ENCODE peak calls at places on chromosome 14, in five cellular contexts. F, T, R, J and O are unnamed samples.

GRCh38 chr14:100783630-100784321 is 42.1 kb upstream of the MEG3 start:
- DNase-seq in F (no peak), T (no peak), R (no peak), J (peak), O (no peak)

GRCh38 chr14:105419055-105419304 is 647 bp upstream of the MTA1 start:
- DNase-seq in F (no peak), T (no peak), R (no peak), J (no peak), O (no peak)

GRCh38 chr14:72904840-72905561 is 11.1 kb upstream of the DPF3 start:
- DNase-seq in F (peak), T (peak), R (peak), J (peak), O (peak)

GRCh38 chr14:73720636-73721035 is 6.5 kb upstream of the PNMA1 start:
- DNase-seq in F (no peak), T (no peak), R (no peak), J (no peak), O (no peak)

GRCh38 chr14:53147893-53148292 is 5.2 kb downstream of the DDHD1 start:
- DNase-seq in F (no peak), T (no peak), R (no peak), J (no peak), O (no peak)

GRCh38 chr14:95523818-95524448 is 7.5 kb upstream of the SYNE3 start:
- DNase-seq in F (peak), T (peak), R (no peak), J (no peak), O (no peak)

GRCh38 chr14:86961106-86961716 is 1031.8 kb downstream of the GALC start:
- DNase-seq in F (peak), T (peak), R (no peak), J (peak), O (no peak)

GRCh38 chr14:57560681-57561080 is 67.0 kb upstream of the CCDC198 start:
- DNase-seq in F (no peak), T (no peak), R (no peak), J (no peak), O (no peak)

GRCh38 chr14:39459795-39460478 is 27.7 kb upstream of the FBXO33 start:
- DNase-seq in F (no peak), T (no peak), R (no peak), J (no peak), O (no peak)

GRCh38 chr14:62187265-62187664 is 425.0 kb downstream of the SNAPC1 start:
- DNase-seq in F (no peak), T (no peak), R (no peak), J (peak), O (no peak)

GRCh38 chr14:62181591-62181990 is 419.4 kb downstream of the SNAPC1 start:
- DNase-seq in F (no peak), T (no peak), R (no peak), J (no peak), O (no peak)

GRCh38 chr14:62179367-62180018 is 417.3 kb downstream of the SNAPC1 start:
- DNase-seq in F (peak), T (peak), R (peak), J (peak), O (peak)

GRCh38 chr14:62189698-62190097 is 427.5 kb downstream of the SNAPC1 start:
- DNase-seq in F (no peak), T (peak), R (no peak), J (no peak), O (no peak)

DNA sequence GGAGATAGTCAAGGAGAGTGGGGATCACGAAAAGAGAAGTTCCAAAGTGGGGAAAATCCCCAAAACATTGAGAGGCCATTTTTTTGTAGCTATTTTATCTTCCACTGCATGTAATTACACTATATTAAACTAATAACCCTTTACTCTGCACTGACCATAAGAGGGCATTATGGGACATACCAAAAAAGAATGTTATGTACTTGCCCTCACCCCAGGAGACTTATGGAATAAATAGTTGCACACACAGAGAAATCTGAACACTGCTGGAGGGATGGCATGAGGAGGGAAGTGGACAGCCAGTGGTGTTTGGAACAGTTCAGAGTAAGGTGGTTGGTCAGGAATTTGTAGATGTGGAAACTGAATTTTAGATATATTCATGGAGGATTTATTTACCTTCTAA is 422.9 kb downstream of the SNAPC1 start:
- DNase-seq in F (no peak), T (peak), R (no peak), J (no peak), O (no peak)
- TF ChIP-seq USF2 in F (no peak), T (no peak), R (no peak), J (no peak), O (no peak)

DNA sequence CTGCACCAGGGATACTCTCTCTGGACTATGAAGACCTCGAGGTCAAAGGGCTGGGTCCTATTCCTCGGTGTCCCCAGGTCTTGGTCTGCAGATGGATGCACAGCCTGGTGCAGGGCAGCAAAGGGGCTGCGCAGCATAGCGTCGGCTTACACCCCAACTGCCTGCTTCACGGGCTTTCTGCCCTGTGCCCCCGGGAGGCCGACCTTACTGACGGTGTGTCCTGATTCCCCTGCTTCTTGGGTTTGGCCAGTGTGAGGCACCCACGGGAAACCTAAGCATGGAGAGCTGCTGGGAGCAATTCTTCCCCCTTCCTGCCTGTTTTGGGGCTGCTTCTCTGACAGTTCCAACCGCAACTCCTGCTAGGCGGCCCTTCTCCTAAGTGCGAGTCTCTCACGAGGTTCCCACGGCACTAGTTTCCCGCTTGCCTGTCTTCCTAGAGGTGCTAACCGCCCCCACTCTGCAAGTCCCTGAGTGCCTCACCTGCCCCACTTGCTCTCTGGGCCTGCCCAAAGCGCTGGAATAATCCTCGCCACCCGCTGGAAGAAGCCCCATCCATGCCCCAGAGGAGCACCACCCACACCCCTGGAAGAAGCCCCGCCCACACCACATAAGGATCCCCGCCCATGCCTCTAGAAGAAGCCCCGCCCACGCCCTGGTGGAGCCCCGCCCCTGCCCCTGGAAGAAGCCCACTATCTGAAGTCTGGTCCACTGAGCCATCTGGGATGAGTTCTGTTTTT is 54.0 kb downstream of the PRIMA1 start:
- DNase-seq in F (no peak), T (no peak), R (peak), J (peak), O (no peak)
- TF ChIP-seq USF2 in F (no peak), T (no peak), R (no peak), J (no peak), O (no peak)

DNA sequence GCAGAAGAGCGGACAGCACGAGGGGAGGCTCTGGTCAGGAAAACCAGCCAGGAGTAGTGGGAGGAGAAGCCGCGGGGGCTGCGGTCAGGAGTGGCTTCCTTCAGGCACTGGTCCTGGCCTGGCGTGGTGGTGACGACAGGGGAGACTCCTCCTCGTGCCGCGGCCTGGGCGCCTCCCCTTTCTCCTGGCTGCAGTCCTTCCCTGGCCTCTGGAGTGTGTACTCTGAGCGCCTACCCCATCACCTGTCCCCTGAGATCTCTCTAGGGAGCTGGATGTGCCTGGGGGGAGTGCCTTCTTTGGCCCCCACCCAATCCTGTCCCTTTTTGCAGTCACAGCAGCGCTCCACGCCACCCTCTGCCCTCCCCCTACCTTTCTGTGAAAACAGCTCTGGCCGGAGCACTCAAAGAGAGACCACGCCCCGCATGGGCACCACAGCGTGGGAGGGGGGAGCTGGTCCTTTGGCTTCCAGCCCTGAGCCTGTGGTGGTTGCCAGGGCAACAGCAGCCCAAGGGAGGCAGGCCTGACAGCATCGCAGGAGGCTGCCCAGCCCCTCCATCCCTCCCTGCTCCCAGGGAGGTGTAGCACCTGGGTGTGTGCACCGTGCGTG is 125.9 kb downstream of the CALM1 start:
- DNase-seq in F (no peak), T (no peak), R (no peak), J (no peak), O (no peak)
- TF ChIP-seq USF2 in F (no peak), T (no peak), R (no peak), J (no peak), O (no peak)

DNA sequence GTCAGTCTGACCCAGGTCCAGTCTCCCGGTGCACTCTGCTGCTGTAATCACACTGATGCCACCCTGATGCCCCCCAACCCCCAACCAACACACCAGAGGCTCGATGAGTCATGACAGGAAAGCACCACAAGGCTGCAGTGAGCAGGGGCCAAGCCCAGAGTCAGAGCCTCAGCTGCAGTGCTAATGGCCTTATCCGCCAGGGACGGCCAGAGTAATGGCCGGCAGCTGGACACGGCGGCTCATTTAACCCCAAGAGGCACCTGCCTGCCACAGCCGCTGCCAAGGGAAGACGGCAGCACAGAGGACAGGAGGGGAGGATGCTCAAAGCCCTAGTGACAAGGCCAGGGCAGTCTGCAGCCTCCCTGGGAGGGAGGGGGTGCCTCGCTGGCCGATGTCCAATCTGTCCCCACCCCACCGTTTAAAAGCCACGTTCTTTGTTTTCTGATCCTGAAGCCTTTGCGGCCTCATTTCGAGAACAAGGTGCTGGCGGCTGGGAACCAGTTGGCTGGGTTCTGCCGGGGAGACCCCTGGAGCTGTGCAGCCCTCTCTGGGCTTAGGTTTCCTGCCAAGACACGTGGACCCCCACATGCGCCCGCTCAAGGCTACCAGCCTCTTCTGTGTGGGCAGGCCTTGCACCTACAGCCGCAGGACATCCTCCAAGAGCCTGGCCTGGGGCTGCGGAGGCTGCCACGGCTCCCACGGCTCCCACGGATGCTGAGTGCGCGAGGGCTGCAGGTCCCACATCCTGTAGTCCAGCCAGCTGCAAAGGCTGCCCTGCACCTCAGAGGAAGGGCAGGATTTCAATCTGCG is 13.1 kb downstream of the CCDC85C start:
- DNase-seq in F (no peak), T (peak), R (no peak), J (no peak), O (no peak)
- TF ChIP-seq USF2 in F (no peak), T (no peak), R (no peak), J (no peak), O (no peak)

DNA sequence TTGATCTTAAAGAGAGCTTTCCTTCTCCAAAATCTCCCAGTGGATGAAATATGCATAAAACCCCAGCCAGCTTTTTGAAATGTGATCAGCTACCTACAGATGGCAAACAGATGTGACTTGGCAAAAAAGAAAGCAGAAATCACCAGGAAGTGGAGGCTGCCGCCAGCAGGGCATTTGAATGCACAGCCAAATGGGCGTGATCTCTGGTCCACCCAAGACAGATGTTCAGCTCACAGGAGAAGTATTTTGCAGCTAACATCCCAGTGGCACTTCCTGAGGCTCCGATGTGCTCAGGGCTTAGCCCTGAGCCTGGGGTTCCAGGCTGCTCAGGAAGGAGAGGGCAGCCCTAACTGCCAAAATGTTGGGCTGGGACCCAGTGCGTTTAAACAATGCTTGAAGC is 78.2 kb downstream of the LGMN start:
- DNase-seq in F (no peak), T (peak), R (no peak), J (no peak), O (no peak)
- TF ChIP-seq USF2 in F (no peak), T (no peak), R (no peak), J (no peak), O (no peak)

DNA sequence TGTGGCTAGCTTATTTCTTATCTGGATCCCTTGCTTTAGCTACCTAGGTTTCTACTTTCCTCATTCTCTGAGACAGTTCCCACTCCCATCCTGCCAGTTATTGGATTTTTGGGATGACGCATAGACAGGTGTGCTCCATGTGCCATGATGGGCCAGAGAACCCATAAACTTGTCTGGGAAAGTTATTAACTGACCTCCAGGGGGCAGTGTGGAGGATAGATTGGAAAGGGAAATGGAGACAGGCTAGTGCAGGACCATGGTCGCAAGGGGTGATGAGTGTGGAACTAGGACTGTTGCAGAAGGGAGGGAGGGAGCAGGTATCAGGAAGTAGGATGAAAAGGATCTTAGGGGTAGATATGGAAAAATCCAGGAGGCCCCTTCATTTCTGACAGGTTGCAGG is 80.3 kb downstream of the ESRRB start:
- DNase-seq in F (peak), T (peak), R (peak), J (peak), O (peak)
- TF ChIP-seq USF2 in F (no peak), T (no peak), R (no peak), J (no peak), O (no peak)

GRCh38 chr14:48373993-48374392 is 698.6 kb upstream of the MDGA2 start:
- DNase-seq in F (no peak), T (no peak), R (no peak), J (no peak), O (no peak)
- TF ChIP-seq USF2 in F (no peak), T (no peak), R (no peak), J (no peak), O (no peak)